ENCODE peak calls at places on chromosome 14, in seven cellular contexts. B is heart left ventricle; C is CD8-positive, alpha-beta memory T cell; G is small intestine; J is GM12878; V is fibroblast of lung; I is A549. U is an unnamed sample.
A peak's percentile ranks its signal among the peaks of the same experiment; 100 is the strongest.

GRCh38 chr14:21068521-21069387 is 1.4 kb upstream of the ARHGEF40 start:
- DNase-seq in B (peak; percentile 65), C (peak; percentile 54), G (peak; percentile 68), J (no peak), V (peak; percentile 50), I (peak; percentile 73), U (peak; percentile 45)

GRCh38 chr14:105507247-105507646 is 16.2 kb downstream of the TEDC1 start:
- DNase-seq in B (no peak), C (no peak), G (no peak), J (no peak), V (no peak), I (no peak), U (no peak)

GRCh38 chr14:91412939-91413338 is 4.7 kb downstream of the CCDC88C start:
- DNase-seq in B (no peak), C (no peak), G (no peak), J (no peak), V (no peak), I (no peak), U (no peak)

GRCh38 chr14:91545946-91546716 is 36.0 kb upstream of the PPP4R3A start:
- DNase-seq in B (no peak), C (no peak), G (no peak), J (no peak), V (no peak), I (no peak), U (no peak)

GRCh38 chr14:83463500-83464098 is 1929.9 kb upstream of the SEL1L start:
- DNase-seq in B (peak; percentile 19), C (no peak), G (peak; percentile 31), J (no peak), V (peak; percentile 3), I (no peak), U (no peak)

GRCh38 chr14:95953111-95953724 is 76.6 kb downstream of the TUNAR start:
- DNase-seq in B (no peak), C (no peak), G (no peak), J (no peak), V (peak; percentile 5), I (no peak), U (no peak)

GRCh38 chr14:63030113-63030512 is 15.1 kb downstream of the KCNH5 start:
- DNase-seq in B (no peak), C (no peak), G (no peak), J (no peak), V (no peak), I (no peak), U (no peak)

GRCh38 chr14:69652942-69653680 is 41.7 kb downstream of the SUSD6 start:
- DNase-seq in B (no peak), C (no peak), G (peak; percentile 38), J (no peak), V (peak; percentile 47), I (no peak), U (no peak)

GRCh38 chr14:44438936-44439335 is 68.1 kb downstream of the FSCB start:
- DNase-seq in B (no peak), C (no peak), G (peak; percentile 14), J (no peak), V (no peak), I (no peak), U (no peak)

GRCh38 chr14:103492572-103492971 is 30.1 kb downstream of the CKB start:
- DNase-seq in B (no peak), C (no peak), G (no peak), J (no peak), V (no peak), I (no peak), U (no peak)

GRCh38 chr14:44453433-44454171 is 53.5 kb downstream of the FSCB start:
- DNase-seq in B (no peak), C (no peak), G (peak; percentile 82), J (no peak), V (no peak), I (no peak), U (no peak)

GRCh38 chr14:62768753-62769152 is 276.5 kb downstream of the KCNH5 start:
- DNase-seq in B (no peak), C (no peak), G (no peak), J (no peak), V (no peak), I (no peak), U (no peak)

GRCh38 chr14:25400607-25401206 is 350.8 kb upstream of the STXBP6 start:
- DNase-seq in B (peak; percentile 22), C (no peak), G (peak; percentile 49), J (no peak), V (peak; percentile 31), I (no peak), U (no peak)

GRCh38 chr14:72745546-72745945 is 148.4 kb downstream of the DPF3 start:
- DNase-seq in B (no peak), C (no peak), G (no peak), J (no peak), V (peak; percentile 91), I (peak; percentile 15), U (no peak)

GRCh38 chr14:33776871-33777270 is 174.0 kb downstream of the EGLN3 start:
- DNase-seq in B (no peak), C (no peak), G (no peak), J (no peak), V (no peak), I (no peak), U (no peak)

GRCh38 chr14:55600784-55601561 is 21.0 kb downstream of the KTN1 start:
- DNase-seq in B (no peak), C (no peak), G (no peak), J (no peak), V (peak; percentile 80), I (no peak), U (no peak)

GRCh38 chr14:69996197-69996596 is 117.0 kb downstream of the SMOC1 start:
- DNase-seq in B (no peak), C (no peak), G (no peak), J (no peak), V (peak; percentile 55), I (no peak), U (no peak)

GRCh38 chr14:106518054-106518943 is 991.9 kb downstream of the TMEM121 start:
- DNase-seq in B (peak; percentile 34), C (peak; percentile 70), G (peak; percentile 49), J (no peak), V (no peak), I (no peak), U (no peak)

GRCh38 chr14:50542941-50543418 is 10.6 kb upstream of the MAP4K5 start:
- DNase-seq in B (no peak), C (peak; percentile 28), G (peak; percentile 59), J (no peak), V (peak; percentile 51), I (peak; percentile 33), U (no peak)

GRCh38 chr14:93045965-93046695 is 69.6 kb downstream of the ITPK1 start:
- DNase-seq in B (no peak), C (no peak), G (peak; percentile 92), J (no peak), V (peak; percentile 95), I (no peak), U (no peak)
- H3K4me1 ChIP-seq in B (peaks cover 52% of the 10 kb centered on the region), C (peaks cover 5% of the 10 kb centered on the region), G (peaks cover 40% of the 10 kb centered on the region), J (peaks cover 32% of the 10 kb centered on the region), V (peaks cover 3% of the 10 kb centered on the region), I (peaks cover 84% of the 10 kb centered on the region), U (peaks cover 39% of the 10 kb centered on the region)

GRCh38 chr14:59214702-59215302 is 26.3 kb downstream of the DAAM1 start:
- DNase-seq in B (no peak), C (no peak), G (no peak), J (peak; percentile 41), V (no peak), I (no peak), U (no peak)

GRCh38 chr14:59215757-59216156 is 27.3 kb downstream of the DAAM1 start:
- DNase-seq in B (no peak), C (no peak), G (no peak), J (no peak), V (no peak), I (no peak), U (no peak)

GRCh38 chr14:59215353-59215752 is 26.9 kb downstream of the DAAM1 start:
- DNase-seq in B (peak; percentile 74), C (no peak), G (no peak), J (no peak), V (peak; percentile 79), I (no peak), U (peak; percentile 18)

GRCh38 chr14:59217011-59217410 is 28.5 kb downstream of the DAAM1 start:
- DNase-seq in B (no peak), C (no peak), G (no peak), J (no peak), V (peak; percentile 50), I (no peak), U (no peak)

GRCh38 chr14:59213368-59214315 is 25.2 kb downstream of the DAAM1 start:
- DNase-seq in B (no peak), C (no peak), G (peak; percentile 13), J (no peak), V (peak; percentile 26), I (no peak), U (no peak)
- H3K4me3 ChIP-seq in B (no peak overlapping the region), C (no peak overlapping the region), G (no peak overlapping the region), J (no peak overlapping the region), V (no peak overlapping the region), I (no peak overlapping the region), U (no peak overlapping the region)

DNA sequence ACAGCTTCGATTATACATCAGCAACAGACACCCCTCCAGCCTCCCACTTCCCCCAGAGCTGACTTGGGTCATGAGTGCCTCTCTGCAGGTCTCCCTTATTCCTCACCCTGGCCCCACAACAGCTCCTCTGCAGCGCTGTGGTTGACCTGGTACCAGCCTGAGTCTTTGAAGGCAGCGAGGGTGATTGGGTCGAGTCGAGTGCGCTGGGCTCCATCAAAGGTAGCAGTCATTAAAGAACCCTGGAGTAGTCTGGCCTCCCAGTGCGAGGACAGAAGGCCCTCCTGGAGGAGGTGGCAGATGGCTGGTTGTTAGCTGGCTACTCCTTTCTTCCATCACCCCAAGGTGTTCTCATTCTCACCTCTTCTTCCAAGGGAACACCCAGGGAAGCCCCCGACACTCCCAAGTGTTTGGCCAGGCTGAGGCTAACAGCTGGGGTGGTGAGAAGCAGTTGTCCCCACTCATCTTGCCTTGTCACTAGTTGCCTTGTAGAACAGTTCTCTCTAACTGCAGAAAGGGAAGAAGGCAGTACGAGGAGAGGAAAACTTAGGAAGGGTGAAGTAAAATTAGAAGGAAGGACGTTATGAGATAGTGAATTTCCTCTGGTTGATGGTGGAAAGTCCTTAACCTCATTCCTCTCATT is 2.7 kb downstream of the CIROP start:
- DNase-seq in B (no peak), C (no peak), G (no peak), J (no peak), V (no peak), I (no peak), U (no peak)
- H3K4me1 ChIP-seq in B (no peaks in the 10 kb centered on the region), C (peaks cover 11% of the 10 kb centered on the region), G (no peaks in the 10 kb centered on the region), J (no peaks in the 10 kb centered on the region), V (no peaks in the 10 kb centered on the region), I (peaks cover under 1% of the 10 kb centered on the region), U (no peaks in the 10 kb centered on the region)

GRCh38 chr14:102202944-102203343 is 63.2 kb downstream of the WDR20 start:
- DNase-seq in B (no peak), C (no peak), G (no peak), J (no peak), V (no peak), I (no peak), U (no peak)

GRCh38 chr14:102203382-102203781 is 63.7 kb downstream of the WDR20 start:
- DNase-seq in B (no peak), C (no peak), G (no peak), J (no peak), V (no peak), I (no peak), U (no peak)

GRCh38 chr14:102207831-102208365 is 68.2 kb downstream of the WDR20 start:
- DNase-seq in B (no peak), C (no peak), G (no peak), J (no peak), V (no peak), I (no peak), U (no peak)

GRCh38 chr14:102206901-102207300 is 67.2 kb downstream of the WDR20 start:
- DNase-seq in B (no peak), C (no peak), G (no peak), J (no peak), V (no peak), I (no peak), U (no peak)

GRCh38 chr14:102205560-102205959 is 65.9 kb downstream of the WDR20 start:
- DNase-seq in B (no peak), C (no peak), G (no peak), J (no peak), V (no peak), I (no peak), U (no peak)
- H3K4me3 ChIP-seq in B (no peak overlapping the region), C (no peak overlapping the region), G (no peak overlapping the region), J (no peak overlapping the region), V (no peak overlapping the region), I (no peak overlapping the region), U (no peak overlapping the region)